ENCODE peak calls at places on chromosomes 11 and 22, in ten cellular contexts. M is EL; F is activated CD4-positive, alpha-beta T cell treated with anti-CD3 and anti-CD28 coated beads for 36 hours; T is SK-N-DZ; S is HFFc6; J is Peyer's patch; A is effector CD4-positive, alpha-beta T cell; G is NCI-H2081; W is hepatocyte; R is T-cell. N is an unnamed sample.

GRCh38 chr22:49057910-49058309 is 769.8 kb downstream of the BRD1 start:
- DNase-seq in M (no peak), F (no peak), T (no peak), S (no peak), J (no peak), A (no peak), G (no peak), W (no peak), R (no peak), N (no peak)

GRCh38 chr11:77111277-77111676 is 8.6 kb downstream of the OMP start:
- DNase-seq in M (no peak), F (no peak), T (no peak), S (peak), J (peak), A (no peak), G (no peak), W (no peak), R (no peak), N (no peak)

GRCh38 chr11:74269161-74269809 is 42.2 kb downstream of the P4HA3 start:
- DNase-seq in M (no peak), F (peak), T (no peak), S (no peak), J (no peak), A (no peak), G (no peak), W (peak), R (peak), N (no peak)

GRCh38 chr22:48142388-48142787 is 1379.9 kb downstream of the TBC1D22A start:
- DNase-seq in M (no peak), F (no peak), T (no peak), S (no peak), J (no peak), A (no peak), G (no peak), W (no peak), R (no peak), N (no peak)

GRCh38 chr11:72670041-72670440 is 4.2 kb downstream of the PDE2A start:
- DNase-seq in M (no peak), F (no peak), T (no peak), S (no peak), J (no peak), A (no peak), G (no peak), W (no peak), R (no peak), N (no peak)

GRCh38 chr11:24131698-24132097 is 365.2 kb upstream of the LUZP2 start:
- DNase-seq in M (no peak), F (no peak), T (no peak), S (no peak), J (no peak), A (no peak), G (no peak), W (no peak), R (no peak), N (no peak)

GRCh38 chr22:23065495-23066122 is 4.7 kb upstream of the GNAZ start:
- DNase-seq in M (no peak), F (no peak), T (no peak), S (no peak), J (peak), A (no peak), G (no peak), W (no peak), R (no peak), N (no peak)

GRCh38 chr11:1934326-1935155 is 12.6 kb upstream of the MRPL23 start:
- DNase-seq in M (no peak), F (peak), T (no peak), S (no peak), J (no peak), A (no peak), G (no peak), W (no peak), R (no peak), N (no peak)

GRCh38 chr11:19164230-19164855 is 37.4 kb downstream of the CSRP3 start:
- DNase-seq in M (no peak), F (no peak), T (no peak), S (no peak), J (no peak), A (no peak), G (no peak), W (no peak), R (no peak), N (no peak)

GRCh38 chr11:48127521-48128183 is 89.0 kb upstream of the OR4B1 start:
- DNase-seq in M (no peak), F (no peak), T (no peak), S (no peak), J (no peak), A (no peak), G (no peak), W (no peak), R (no peak), N (no peak)

GRCh38 chr11:114075891-114076441 is 16.5 kb downstream of the ZBTB16 start:
- DNase-seq in M (peak), F (peak), T (peak), S (peak), J (peak), A (no peak), G (no peak), W (peak), R (peak), N (peak)

GRCh38 chr11:8006349-8006977 is 19.3 kb downstream of the EIF3F start:
- DNase-seq in M (peak), F (peak), T (peak), S (peak), J (peak), A (peak), G (peak), W (peak), R (no peak), N (peak)

GRCh38 chr11:19934828-19935259 is 222.2 kb downstream of the NAV2 start:
- DNase-seq in M (peak), F (no peak), T (no peak), S (peak), J (no peak), A (no peak), G (no peak), W (no peak), R (no peak), N (no peak)

GRCh38 chr22:23402275-23403151 is 177.6 kb downstream of the IGLL1 start:
- DNase-seq in M (peak), F (peak), T (no peak), S (peak), J (peak), A (no peak), G (peak), W (peak), R (no peak), N (peak)

GRCh38 chr11:16356751-16357365 is 512 bp upstream of the SOX6 start:
- DNase-seq in M (peak), F (no peak), T (no peak), S (peak), J (no peak), A (no peak), G (no peak), W (no peak), R (no peak), N (no peak)

GRCh38 chr11:69368119-69368880 is 74.3 kb downstream of the MYEOV start:
- DNase-seq in M (no peak), F (peak), T (no peak), S (no peak), J (peak), A (no peak), G (no peak), W (no peak), R (no peak), N (no peak)

GRCh38 chr22:21780259-21780658 is 44.7 kb upstream of the YPEL1 start:
- DNase-seq in M (no peak), F (no peak), T (no peak), S (no peak), J (no peak), A (no peak), G (no peak), W (no peak), R (no peak), N (no peak)

GRCh38 chr22:27989758-27990450 is 70.8 kb upstream of the PITPNB start:
- DNase-seq in M (no peak), F (no peak), T (no peak), S (no peak), J (peak), A (no peak), G (no peak), W (no peak), R (no peak), N (no peak)

GRCh38 chr11:119980431-119980830 is 157.5 kb downstream of the TRIM29 start:
- DNase-seq in M (no peak), F (no peak), T (no peak), S (no peak), J (no peak), A (no peak), G (no peak), W (no peak), R (no peak), N (no peak)

N was measured in hippocampal formation.